ENCODE peak calls at places on chromosome 13, in seven cellular contexts. S is amygdala; R is globus pallidus; W is activated naive CD4-positive, alpha-beta T cell treated with Interleukin-2 at 50 U/mL for 16 hours; T is hippocampal formation; Y is fibroblast of the conjunctiva; C is fibroblast of lung. Z is an unnamed sample.

GRCh38 chr13:108957369-108958012 is 328.1 kb downstream of the MYO16 start:
- DNase-seq in C (peak), R (no peak), W (no peak), Y (peak), T (no peak), S (no peak), Z (no peak)

GRCh38 chr13:21625366-21625765 is 21.4 kb upstream of the MICU2 start:
- DNase-seq in C (peak), R (no peak), Y (peak), T (no peak), W (no peak), S (no peak), Z (no peak)

GRCh38 chr13:95058680-95059079 is 242.6 kb downstream of the ABCC4 start:
- DNase-seq in C (no peak), Y (no peak), W (no peak), R (no peak), S (no peak), T (no peak), Z (no peak)

GRCh38 chr13:98775844-98776598 is 23.5 kb upstream of the SLC15A1 start:
- DNase-seq in C (peak), S (no peak), R (no peak), W (no peak), T (no peak), Y (no peak), Z (no peak)

GRCh38 chr13:93872948-93873347 is 606.5 kb downstream of the DCT start:
- DNase-seq in Y (no peak), T (no peak), W (no peak), R (no peak), S (no peak), C (peak), Z (no peak)

GRCh38 chr13:99658266-99658991 is 157.2 kb downstream of the TM9SF2 start:
- DNase-seq in R (peak), W (peak), C (peak), S (peak), Y (peak), T (peak), Z (peak)

GRCh38 chr13:109785141-109785891 is 1.1 kb downstream of the IRS2 start:
- DNase-seq in R (no peak), Y (no peak), T (peak), W (peak), S (peak), C (peak), Z (no peak)

GRCh38 chr13:75761373-75761772 is 125.2 kb downstream of the LMO7 start:
- DNase-seq in Y (no peak), R (no peak), T (no peak), S (no peak), W (peak), C (peak), Z (no peak)

GRCh38 chr13:24043590-24044350 is 116.8 kb upstream of the SPATA13 start:
- DNase-seq in Y (no peak), R (no peak), S (no peak), C (no peak), T (no peak), W (no peak), Z (no peak)

GRCh38 chr13:42849200-42849599 is 67.8 kb downstream of the FAM216B start:
- DNase-seq in S (no peak), Y (no peak), T (no peak), C (no peak), W (no peak), R (no peak), Z (no peak)

GRCh38 chr13:37412271-37412683 is 186.3 kb downstream of the POSTN start:
- DNase-seq in W (no peak), Y (no peak), S (no peak), C (peak), R (no peak), T (no peak), Z (no peak)

GRCh38 chr13:109869312-109870237 is 83.2 kb upstream of the IRS2 start:
- DNase-seq in C (peak), T (peak), Y (peak), W (no peak), R (peak), S (peak), Z (peak)

GRCh38 chr13:33744589-33745369 is 73.2 kb upstream of the RFC3 start:
- DNase-seq in T (no peak), W (no peak), C (no peak), Y (no peak), R (no peak), S (no peak), Z (no peak)

GRCh38 chr13:46575843-46576242 is 22.9 kb downstream of the LRCH1 start:
- DNase-seq in Y (peak), R (no peak), W (no peak), T (no peak), S (no peak), C (peak), Z (no peak)

GRCh38 chr13:91097269-91097668 is 250.2 kb upstream of the MIR17HG start:
- DNase-seq in T (no peak), C (no peak), S (no peak), W (no peak), Y (no peak), R (no peak), Z (no peak)

GRCh38 chr13:113448545-113448884 is 4.8 kb downstream of the ADPRHL1 start:
- DNase-seq in T (no peak), W (no peak), S (no peak), C (no peak), R (no peak), Y (no peak), Z (no peak)

GRCh38 chr13:26679411-26679810 is 81.2 kb downstream of the GPR12 start:
- DNase-seq in W (no peak), T (no peak), C (peak), S (no peak), R (no peak), Y (no peak), Z (no peak)

GRCh38 chr13:45872574-45872973 is 21.0 kb upstream of the SIAH3 start:
- DNase-seq in T (no peak), R (no peak), S (no peak), W (no peak), Y (no peak), C (peak), Z (peak)

GRCh38 chr13:30700364-30700763 is 35.0 kb upstream of the ALOX5AP start:
- DNase-seq in T (no peak), R (no peak), S (no peak), C (no peak), W (no peak), Y (no peak), Z (no peak)

GRCh38 chr13:69828527-69828926 is 279.1 kb upstream of the ATXN8OS start:
- DNase-seq in Y (no peak), R (no peak), W (no peak), T (no peak), C (no peak), S (no peak), Z (no peak)

GRCh38 chr13:79434578-79434977 is 28.5 kb upstream of the RBM26 start:
- DNase-seq in S (no peak), Y (no peak), R (no peak), T (no peak), W (no peak), C (peak), Z (no peak)

GRCh38 chr13:40352385-40352778 is 314.1 kb downstream of the FOXO1 start:
- DNase-seq in W (no peak), T (peak), C (peak), Y (no peak), R (peak), S (peak), Z (no peak)

GRCh38 chr13:90696254-90696653 is 651.2 kb upstream of the MIR17HG start:
- DNase-seq in C (no peak), W (no peak), Y (no peak), S (no peak), T (no peak), R (no peak), Z (no peak)

GRCh38 chr13:99982021-99982740 is 597 bp downstream of the ZIC2 start:
- DNase-seq in Y (no peak), S (no peak), T (no peak), W (no peak), R (no peak), C (no peak), Z (no peak)

GRCh38 chr13:45149964-45150363 is 29.7 kb downstream of the GTF2F2 start:
- DNase-seq in Y (no peak), T (no peak), C (peak), S (no peak), R (no peak), W (no peak), Z (no peak)

GRCh38 chr13:95388420-95389079 is 87.3 kb upstream of the ABCC4 start:
- DNase-seq in R (no peak), Y (no peak), C (no peak), S (no peak), T (no peak), W (no peak), Z (no peak)

GRCh38 chr13:73223372-73223781 is 164.6 kb downstream of the KLF5 start:
- DNase-seq in S (no peak), C (no peak), Y (no peak), W (peak), T (no peak), R (no peak), Z (no peak)

GRCh38 chr13:53089951-53090350 is 61.3 kb downstream of the OLFM4 start:
- DNase-seq in Y (no peak), R (no peak), T (no peak), S (no peak), W (no peak), C (no peak), Z (no peak)

GRCh38 chr13:50957620-50958019 is 48.0 kb downstream of the RNASEH2B start:
- DNase-seq in S (no peak), Y (no peak), C (no peak), R (no peak), T (no peak), W (no peak), Z (no peak)

GRCh38 chr13:45925151-45925550 is 73.6 kb upstream of the SIAH3 start:
- DNase-seq in T (no peak), C (peak), S (no peak), W (no peak), Y (no peak), R (no peak), Z (no peak)